ENCODE peak calls at places on chromosomes 3 and 15, in nine cellular contexts. G is neural crest cell, D is T47D, Y is AG04450, F is GM23248, C is Calu3, O is body of pancreas, V is DMS153, U is B cell. I is an unnamed sample.
A peak's percentile ranks its signal among the peaks of the same experiment; 100 is the strongest.

GRCh38 chr15:71338251-71338650 is 223.0 kb downstream of the THSD4 start:
- DNase-seq in U (no peak), D (no peak), Y (no peak), C (no peak), G (no peak), F (no peak), O (no peak), V (no peak), I (no peak)

GRCh38 chr15:80958818-80959495 is 30.7 kb downstream of the MESD start:
- DNase-seq in C (no peak), V (no peak), F (no peak), O (no peak), G (no peak), D (no peak), U (no peak), Y (no peak), I (no peak)

GRCh38 chr3:113183748-113184661 is 27.4 kb upstream of the BOC start:
- DNase-seq in Y (no peak), V (no peak), F (no peak), O (no peak), U (no peak), D (no peak), G (no peak), C (no peak), I (no peak)

GRCh38 chr3:175716451-175716850 is 857.3 kb downstream of the NAALADL2 start:
- DNase-seq in U (no peak), O (no peak), D (no peak), G (no peak), V (no peak), C (no peak), F (peak; percentile 9), Y (no peak), I (no peak)

GRCh38 chr3:98115717-98116116 is 14.8 kb upstream of the OR5H1 start:
- DNase-seq in G (no peak), U (no peak), F (no peak), D (no peak), Y (no peak), O (no peak), V (no peak), C (no peak), I (no peak)

GRCh38 chr3:16998236-16998923 is 113.6 kb downstream of the PLCL2 start:
- DNase-seq in Y (no peak), U (no peak), D (no peak), G (no peak), C (no peak), F (no peak), O (no peak), V (no peak), I (no peak)

GRCh38 chr3:172824229-172824628 is 73.7 kb downstream of the ECT2 start:
- DNase-seq in U (no peak), V (no peak), D (no peak), C (no peak), G (no peak), F (no peak), Y (no peak), O (no peak), I (no peak)

GRCh38 chr3:132926098-132926497 is 112.1 kb upstream of the TMEM108 start:
- DNase-seq in F (no peak), D (no peak), O (no peak), V (no peak), G (no peak), U (no peak), Y (no peak), C (no peak), I (no peak)

GRCh38 chr3:182837855-182838454 is 44.7 kb downstream of the ATP11B start:
- DNase-seq in F (peak; percentile 69), G (no peak), O (no peak), V (no peak), Y (no peak), D (no peak), U (no peak), C (no peak), I (no peak)

GRCh38 chr3:148106062-148106461 is 591.6 kb upstream of the AGTR1 start:
- DNase-seq in O (no peak), D (no peak), U (no peak), Y (no peak), G (no peak), C (no peak), F (no peak), V (no peak), I (no peak)

GRCh38 chr15:45795487-45796069 is 160.7 kb downstream of the SQOR start:
- DNase-seq in U (no peak), G (peak; percentile 18), D (peak; percentile 35), F (peak; percentile 38), Y (no peak), O (peak; percentile 54), V (peak; percentile 70), C (peak; percentile 59), I (no peak)

GRCh38 chr3:178455264-178455663 is 81.0 kb upstream of the KCNMB2 start:
- DNase-seq in G (no peak), D (no peak), Y (no peak), F (no peak), C (no peak), O (no peak), U (no peak), V (no peak), I (no peak)

GRCh38 chr3:66656608-66657007 is 155.8 kb upstream of the LRIG1 start:
- DNase-seq in O (no peak), F (no peak), C (no peak), Y (no peak), D (peak; percentile 44), V (no peak), G (no peak), U (no peak), I (no peak)

GRCh38 chr15:90562669-90563068 is 32.9 kb downstream of the CRTC3 start:
- DNase-seq in C (no peak), V (no peak), F (no peak), Y (no peak), D (no peak), O (no peak), G (no peak), U (no peak), I (no peak)

GRCh38 chr3:112496368-112497067 is 2.8 kb downstream of the BTLA start:
- DNase-seq in C (no peak), F (no peak), G (no peak), U (no peak), O (no peak), Y (no peak), V (no peak), D (no peak), I (no peak)

GRCh38 chr3:155585384-155585783 is 159.5 kb downstream of the PLCH1 start:
- DNase-seq in F (peak; percentile 13), Y (no peak), D (no peak), G (no peak), O (no peak), C (no peak), U (no peak), V (no peak), I (no peak)

GRCh38 chr3:156837130-156837529 is 11.0 kb downstream of the LEKR1 start:
- DNase-seq in V (no peak), Y (no peak), G (no peak), F (peak; percentile 77), U (no peak), C (no peak), D (no peak), O (no peak), I (no peak)

GRCh38 chr3:69547457-69548014 is 161.6 kb upstream of the FRMD4B start:
- DNase-seq in F (no peak), O (no peak), D (no peak), C (no peak), U (no peak), Y (no peak), G (no peak), V (no peak), I (no peak)

GRCh38 chr3:153084431-153084830 is 77.6 kb upstream of the RAP2B start:
- DNase-seq in O (no peak), D (no peak), G (no peak), F (no peak), C (no peak), V (no peak), U (no peak), Y (no peak), I (no peak)

GRCh38 chr15:58526647-58527192 is 94.9 kb downstream of the LIPC start:
- DNase-seq in D (no peak), O (no peak), V (no peak), G (no peak), Y (no peak), F (no peak), U (no peak), C (no peak), I (no peak)

GRCh38 chr15:61556037-61556648 is 327.0 kb upstream of the RORA start:
- DNase-seq in O (no peak), V (no peak), F (peak; percentile 9), C (peak; percentile 9), D (no peak), U (no peak), G (no peak), Y (no peak), I (no peak)

GRCh38 chr3:109339714-109340648 is 2.6 kb upstream of the DPPA4 start:
- DNase-seq in F (no peak), G (no peak), D (no peak), C (no peak), O (no peak), Y (no peak), V (no peak), U (no peak), I (no peak)

GRCh38 chr3:127733781-127734180 is 61.0 kb downstream of the ABTB1 start:
- DNase-seq in D (no peak), G (no peak), U (no peak), O (no peak), F (no peak), Y (no peak), C (no peak), V (no peak), I (no peak)

GRCh38 chr3:108132727-108133373 is 42.0 kb upstream of the CD47 start:
- DNase-seq in U (no peak), C (no peak), Y (peak; percentile 36), F (peak; percentile 58), D (no peak), G (no peak), O (no peak), V (no peak), I (no peak)

GRCh38 chr3:117628896-117629295 is 919.3 kb downstream of the TUSC7 start:
- DNase-seq in C (peak; percentile 36), G (no peak), Y (peak; percentile 53), V (peak; percentile 94), F (peak; percentile 59), D (no peak), U (no peak), O (no peak), I (peak; percentile 40)

GRCh38 chr15:36161108-36161507 is 418.3 kb upstream of the CDIN1 start:
- DNase-seq in Y (no peak), G (no peak), F (no peak), D (no peak), C (no peak), U (no peak), V (no peak), O (no peak), I (no peak)

GRCh38 chr3:79515072-79515471 is 252.7 kb downstream of the ROBO1 start:
- DNase-seq in D (no peak), V (no peak), Y (no peak), G (no peak), U (no peak), O (no peak), C (no peak), F (peak; percentile 61), I (no peak)

GRCh38 chr15:44327578-44327977 is 39.1 kb downstream of the GOLM2 start:
- DNase-seq in F (no peak), O (no peak), V (no peak), U (no peak), D (no peak), Y (no peak), C (no peak), G (no peak), I (no peak)

GRCh38 chr15:62142736-62143135 is 22.3 kb downstream of the C2CD4B start:
- DNase-seq in O (no peak), G (no peak), D (no peak), V (no peak), U (no peak), C (no peak), F (no peak), Y (no peak), I (no peak)

GRCh38 chr3:188220097-188220788 is 66.3 kb downstream of the LPP start:
- DNase-seq in U (no peak), Y (no peak), G (no peak), V (no peak), D (no peak), F (peak; percentile 77), O (no peak), C (no peak), I (no peak)

GRCh38 chr15:34969340-34970097 is at the start of gene AQR:
- DNase-seq in F (peak; percentile 100), O (peak; percentile 95), C (peak; percentile 72), G (peak; percentile 87), Y (peak; percentile 98), U (peak; percentile 87), D (peak; percentile 78), V (peak; percentile 78), I (peak; percentile 94)